ENCODE peak calls at places on chromosomes 3 and 15, in ten cellular contexts. One of them, this sample, is unnamed.

GRCh38 chr3:13346481-13347389 is 73.4 kb downstream of the NUP210 start:
- DNase-seq in AG09309: no peak
- DNase-seq in A549: no peak
- DNase-seq in IMR-90: no peak
- DNase-seq in cardiac muscle cell: peak; percentile 56
- DNase-seq in activated B cell treated with CpG ODN at 0.5 μM for 24 hours: no peak
- DNase-seq in psoas muscle: peak; percentile 36
- DNase-seq in AG04450: no peak
- DNase-seq in kidney epithelial cell: no peak
- DNase-seq in WTC11: peak; percentile 58
- DNase-seq in this sample: no peak

GRCh38 chr15:60993008-60993407 is 236.1 kb downstream of the RORA start:
- DNase-seq in AG09309: peak; percentile 31
- DNase-seq in A549: no peak
- DNase-seq in IMR-90: peak; percentile 82
- DNase-seq in cardiac muscle cell: no peak
- DNase-seq in activated B cell treated with CpG ODN at 0.5 μM for 24 hours: no peak
- DNase-seq in psoas muscle: no peak
- DNase-seq in AG04450: peak; percentile 27
- DNase-seq in kidney epithelial cell: no peak
- DNase-seq in WTC11: no peak
- DNase-seq in this sample: no peak

GRCh38 chr15:34721802-34722795 is 32.7 kb downstream of the GJD2 start:
- DNase-seq in AG09309: peak; percentile 52
- DNase-seq in A549: peak; percentile 14
- DNase-seq in IMR-90: peak; percentile 40
- DNase-seq in cardiac muscle cell: peak; percentile 93
- DNase-seq in activated B cell treated with CpG ODN at 0.5 μM for 24 hours: no peak
- DNase-seq in psoas muscle: peak; percentile 63
- DNase-seq in AG04450: peak; percentile 3
- DNase-seq in kidney epithelial cell: no peak
- DNase-seq in WTC11: peak; percentile 46
- DNase-seq in this sample: no peak

GRCh38 chr15:39990706-39991105 is 48.3 kb downstream of the SRP14 start:
- DNase-seq in AG09309: no peak
- DNase-seq in A549: no peak
- DNase-seq in IMR-90: no peak
- DNase-seq in cardiac muscle cell: no peak
- DNase-seq in activated B cell treated with CpG ODN at 0.5 μM for 24 hours: no peak
- DNase-seq in psoas muscle: no peak
- DNase-seq in AG04450: no peak
- DNase-seq in kidney epithelial cell: no peak
- DNase-seq in WTC11: no peak
- DNase-seq in this sample: no peak

GRCh38 chr15:53882311-53882710 is 95.9 kb upstream of the UNC13C start:
- DNase-seq in AG09309: no peak
- DNase-seq in A549: no peak
- DNase-seq in IMR-90: no peak
- DNase-seq in cardiac muscle cell: no peak
- DNase-seq in activated B cell treated with CpG ODN at 0.5 μM for 24 hours: no peak
- DNase-seq in psoas muscle: no peak
- DNase-seq in AG04450: no peak
- DNase-seq in kidney epithelial cell: no peak
- DNase-seq in WTC11: no peak
- DNase-seq in this sample: no peak

GRCh38 chr15:27681038-27681437 is 418.1 kb downstream of the OCA2 start:
- DNase-seq in AG09309: no peak
- DNase-seq in A549: no peak
- DNase-seq in IMR-90: no peak
- DNase-seq in cardiac muscle cell: no peak
- DNase-seq in activated B cell treated with CpG ODN at 0.5 μM for 24 hours: no peak
- DNase-seq in psoas muscle: no peak
- DNase-seq in AG04450: no peak
- DNase-seq in kidney epithelial cell: no peak
- DNase-seq in WTC11: peak; percentile 90
- DNase-seq in this sample: no peak

GRCh38 chr15:24676431-24676830 is 856 bp downstream of the NPAP1 start:
- DNase-seq in AG09309: no peak
- DNase-seq in A549: no peak
- DNase-seq in IMR-90: no peak
- DNase-seq in cardiac muscle cell: no peak
- DNase-seq in activated B cell treated with CpG ODN at 0.5 μM for 24 hours: no peak
- DNase-seq in psoas muscle: no peak
- DNase-seq in AG04450: no peak
- DNase-seq in kidney epithelial cell: no peak
- DNase-seq in WTC11: peak; percentile 73
- DNase-seq in this sample: no peak

GRCh38 chr15:84142888-84143337 is 92.7 kb upstream of the GOLGA6L4 start:
- DNase-seq in AG09309: peak; percentile 41
- DNase-seq in A549: peak; percentile 87
- DNase-seq in IMR-90: peak; percentile 70
- DNase-seq in cardiac muscle cell: peak; percentile 89
- DNase-seq in activated B cell treated with CpG ODN at 0.5 μM for 24 hours: no peak
- DNase-seq in psoas muscle: peak; percentile 54
- DNase-seq in AG04450: peak; percentile 39
- DNase-seq in kidney epithelial cell: peak; percentile 42
- DNase-seq in WTC11: peak; percentile 79
- DNase-seq in this sample: peak; percentile 61

GRCh38 chr3:100463002-100463401 is 29.4 kb upstream of the TMEM45A start:
- DNase-seq in AG09309: peak; percentile 52
- DNase-seq in A549: peak; percentile 53
- DNase-seq in IMR-90: peak; percentile 78
- DNase-seq in cardiac muscle cell: peak; percentile 70
- DNase-seq in activated B cell treated with CpG ODN at 0.5 μM for 24 hours: no peak
- DNase-seq in psoas muscle: no peak
- DNase-seq in AG04450: peak; percentile 38
- DNase-seq in kidney epithelial cell: peak; percentile 14
- DNase-seq in WTC11: no peak
- DNase-seq in this sample: peak; percentile 68

GRCh38 chr3:77524467-77524866 is 484.6 kb downstream of the ROBO2 start:
- DNase-seq in AG09309: no peak
- DNase-seq in A549: no peak
- DNase-seq in IMR-90: no peak
- DNase-seq in cardiac muscle cell: no peak
- DNase-seq in activated B cell treated with CpG ODN at 0.5 μM for 24 hours: no peak
- DNase-seq in psoas muscle: no peak
- DNase-seq in AG04450: no peak
- DNase-seq in kidney epithelial cell: no peak
- DNase-seq in WTC11: no peak
- DNase-seq in this sample: no peak

DNA sequence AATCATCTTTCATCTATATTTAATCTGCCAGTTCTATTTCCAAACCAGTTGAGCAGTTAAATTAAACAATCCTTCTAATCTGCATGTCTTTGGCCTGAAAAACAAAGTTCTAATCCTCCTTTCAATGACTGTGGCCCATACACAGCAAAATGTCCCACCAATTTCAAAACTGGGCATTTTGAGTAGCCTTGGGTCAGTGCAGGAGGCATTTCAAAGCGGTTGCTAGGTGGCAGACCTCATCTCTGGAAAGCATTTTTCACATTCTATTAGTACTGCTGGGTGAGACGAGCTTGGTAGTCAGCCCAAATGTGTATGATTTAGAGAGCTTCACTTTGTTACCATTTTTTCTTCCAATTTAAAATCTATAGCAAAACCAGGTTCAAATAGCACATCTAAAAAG is 9.0 kb upstream of the ARHGEF26 start:
- DNase-seq in AG09309: no peak
- DNase-seq in A549: no peak
- DNase-seq in IMR-90: no peak
- DNase-seq in cardiac muscle cell: peak; percentile 25
- DNase-seq in activated B cell treated with CpG ODN at 0.5 μM for 24 hours: no peak
- DNase-seq in psoas muscle: no peak
- DNase-seq in AG04450: no peak
- DNase-seq in kidney epithelial cell: no peak
- DNase-seq in WTC11: no peak
- DNase-seq in this sample: no peak
- TF ChIP-seq CTCF in AG09309: no peak
- TF ChIP-seq CTCF in A549: no peak
- TF ChIP-seq CTCF in IMR-90: no peak
- TF ChIP-seq CTCF in cardiac muscle cell: no peak
- TF ChIP-seq CTCF in activated B cell treated with CpG ODN at 0.5 μM for 24 hours: no peak
- TF ChIP-seq CTCF in psoas muscle: no peak
- TF ChIP-seq CTCF in AG04450: no peak
- TF ChIP-seq CTCF in kidney epithelial cell: no peak
- TF ChIP-seq CTCF in WTC11: no peak
- TF ChIP-seq CTCF in this sample: no peak

GRCh38 chr3:139541898-139542288 is 2.4 kb upstream of the RBP1 start:
- DNase-seq in AG09309: no peak
- DNase-seq in A549: no peak
- DNase-seq in IMR-90: no peak
- DNase-seq in cardiac muscle cell: no peak
- DNase-seq in activated B cell treated with CpG ODN at 0.5 μM for 24 hours: no peak
- DNase-seq in psoas muscle: no peak
- DNase-seq in AG04450: no peak
- DNase-seq in kidney epithelial cell: no peak
- DNase-seq in WTC11: no peak
- DNase-seq in this sample: no peak
- TF ChIP-seq CTCF in AG09309: no peak
- TF ChIP-seq CTCF in A549: no peak
- TF ChIP-seq CTCF in IMR-90: no peak
- TF ChIP-seq CTCF in cardiac muscle cell: no peak
- TF ChIP-seq CTCF in activated B cell treated with CpG ODN at 0.5 μM for 24 hours: no peak
- TF ChIP-seq CTCF in psoas muscle: no peak
- TF ChIP-seq CTCF in AG04450: peak; percentile 9
- TF ChIP-seq CTCF in kidney epithelial cell: peak; percentile 10
- TF ChIP-seq CTCF in WTC11: no peak
- TF ChIP-seq CTCF in this sample: no peak

GRCh38 chr3:170357920-170358854 is 672 bp downstream of the SKIL start:
- DNase-seq in AG09309: no peak
- DNase-seq in A549: peak; percentile 76
- DNase-seq in IMR-90: peak; percentile 59
- DNase-seq in cardiac muscle cell: peak; percentile 69
- DNase-seq in activated B cell treated with CpG ODN at 0.5 μM for 24 hours: peak; percentile 80
- DNase-seq in psoas muscle: peak; percentile 90
- DNase-seq in AG04450: no peak
- DNase-seq in kidney epithelial cell: no peak
- DNase-seq in WTC11: peak; percentile 73
- DNase-seq in this sample: peak; percentile 42
- TF ChIP-seq CTCF in AG09309: peak; percentile 53
- TF ChIP-seq CTCF in A549: peak; percentile 42
- TF ChIP-seq CTCF in IMR-90: peak; percentile 51
- TF ChIP-seq CTCF in cardiac muscle cell: peak; percentile 39
- TF ChIP-seq CTCF in activated B cell treated with CpG ODN at 0.5 μM for 24 hours: no peak
- TF ChIP-seq CTCF in psoas muscle: peak; percentile 23
- TF ChIP-seq CTCF in AG04450: peak; percentile 42
- TF ChIP-seq CTCF in kidney epithelial cell: peak; percentile 58
- TF ChIP-seq CTCF in WTC11: no peak
- TF ChIP-seq CTCF in this sample: peak; percentile 48

DNA sequence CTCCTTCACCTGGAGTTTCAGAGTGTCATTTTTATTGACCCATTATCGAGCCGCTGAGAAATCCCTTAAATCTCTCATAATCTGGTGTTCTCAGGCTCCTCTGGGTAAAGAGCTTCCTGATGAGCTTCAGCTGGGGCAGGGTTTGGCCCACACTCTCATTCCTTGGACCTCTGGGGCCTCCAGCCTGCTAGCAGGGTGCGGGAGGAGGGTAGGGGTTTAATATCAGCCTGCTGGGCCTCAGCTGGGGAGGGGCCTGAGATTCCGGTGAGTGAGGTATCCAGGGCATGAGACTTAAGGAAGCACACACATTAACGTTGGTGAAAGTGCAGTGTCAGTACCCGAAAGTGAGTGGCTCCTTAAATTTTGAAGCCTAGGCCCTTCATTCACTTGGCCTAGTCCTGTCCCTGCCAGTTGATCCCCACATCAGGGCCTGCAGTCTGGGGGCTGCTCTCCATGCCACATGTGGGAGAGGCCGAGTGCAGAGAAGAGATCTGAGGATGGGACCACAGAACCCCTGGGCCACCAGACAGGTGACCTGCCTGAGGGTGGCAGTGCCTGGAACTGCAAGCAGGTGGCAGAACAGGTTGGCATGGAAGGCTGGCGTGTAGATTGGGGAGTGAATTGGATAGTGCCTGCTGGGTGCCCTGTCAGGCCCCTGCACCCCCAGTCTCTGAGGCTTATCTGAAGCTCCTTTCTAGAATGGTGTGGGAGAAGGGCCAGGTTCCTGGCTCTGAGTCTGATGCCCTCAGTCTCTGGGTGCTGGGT is 16.1 kb downstream of the C3orf18 start:
- DNase-seq in AG09309: no peak
- DNase-seq in A549: no peak
- DNase-seq in IMR-90: no peak
- DNase-seq in cardiac muscle cell: no peak
- DNase-seq in activated B cell treated with CpG ODN at 0.5 μM for 24 hours: no peak
- DNase-seq in psoas muscle: no peak
- DNase-seq in AG04450: no peak
- DNase-seq in kidney epithelial cell: no peak
- DNase-seq in WTC11: no peak
- DNase-seq in this sample: no peak
- TF ChIP-seq CTCF in AG09309: no peak
- TF ChIP-seq CTCF in A549: no peak
- TF ChIP-seq CTCF in IMR-90: no peak
- TF ChIP-seq CTCF in cardiac muscle cell: no peak
- TF ChIP-seq CTCF in activated B cell treated with CpG ODN at 0.5 μM for 24 hours: no peak
- TF ChIP-seq CTCF in psoas muscle: no peak
- TF ChIP-seq CTCF in AG04450: no peak
- TF ChIP-seq CTCF in kidney epithelial cell: peak; percentile 7
- TF ChIP-seq CTCF in WTC11: no peak
- TF ChIP-seq CTCF in this sample: no peak